ENCODE peak calls at places on chromosomes 4 and X, in nine cellular contexts. One of them, this sample, is unnamed. For H3K36me3, the result is how much of the 10 kb centered on the place peaks cover.

GRCh38 chr4:36402008-36402758 is 120.8 kb downstream of the DTHD1 start:
- DNase-seq in sigmoid colon: no peak
- DNase-seq in uterus: no peak
- DNase-seq in CD8-positive, alpha-beta T cell: no peak
- DNase-seq in esophagus muscularis mucosa: no peak
- DNase-seq in GM23248: no peak
- DNase-seq in body of pancreas: no peak
- DNase-seq in ovary: no peak
- DNase-seq in GM23338: peak
- DNase-seq in this sample: no peak

GRCh38 chr4:121554377-121554776 is 142.4 kb downstream of the ANXA5 start:
- DNase-seq in GM23338: no peak
- DNase-seq in GM23248: peak
- DNase-seq in sigmoid colon: no peak
- DNase-seq in CD8-positive, alpha-beta T cell: no peak
- DNase-seq in body of pancreas: no peak
- DNase-seq in uterus: no peak
- DNase-seq in ovary: no peak
- DNase-seq in esophagus muscularis mucosa: no peak
- DNase-seq in this sample: no peak

GRCh38 chr4:15376594-15376993 is 51.2 kb upstream of the C1QTNF7 start:
- DNase-seq in esophagus muscularis mucosa: no peak
- DNase-seq in uterus: no peak
- DNase-seq in ovary: no peak
- DNase-seq in GM23248: peak
- DNase-seq in CD8-positive, alpha-beta T cell: no peak
- DNase-seq in body of pancreas: no peak
- DNase-seq in GM23338: peak
- DNase-seq in sigmoid colon: no peak
- DNase-seq in this sample: no peak

GRCh38 chr4:17516980-17517379 is 2.0 kb downstream of the CLRN2 start:
- DNase-seq in ovary: no peak
- DNase-seq in GM23338: no peak
- DNase-seq in uterus: no peak
- DNase-seq in GM23248: no peak
- DNase-seq in esophagus muscularis mucosa: no peak
- DNase-seq in body of pancreas: no peak
- DNase-seq in CD8-positive, alpha-beta T cell: no peak
- DNase-seq in sigmoid colon: no peak
- DNase-seq in this sample: no peak

GRCh38 chrX:53211391-53211978 is 13.5 kb downstream of the KDM5C start:
- DNase-seq in CD8-positive, alpha-beta T cell: no peak
- DNase-seq in uterus: no peak
- DNase-seq in esophagus muscularis mucosa: no peak
- DNase-seq in ovary: no peak
- DNase-seq in sigmoid colon: no peak
- DNase-seq in GM23248: peak
- DNase-seq in body of pancreas: no peak
- DNase-seq in GM23338: no peak
- DNase-seq in this sample: no peak

GRCh38 chr4:56405016-56405415 is 17.7 kb upstream of the AASDH start:
- DNase-seq in GM23338: no peak
- DNase-seq in GM23248: no peak
- DNase-seq in uterus: no peak
- DNase-seq in sigmoid colon: no peak
- DNase-seq in body of pancreas: no peak
- DNase-seq in CD8-positive, alpha-beta T cell: no peak
- DNase-seq in ovary: no peak
- DNase-seq in esophagus muscularis mucosa: no peak
- DNase-seq in this sample: no peak

GRCh38 chrX:152405561-152405960 is 45.6 kb downstream of the GABRA3 start:
- DNase-seq in GM23338: peak
- DNase-seq in ovary: no peak
- DNase-seq in uterus: no peak
- DNase-seq in body of pancreas: no peak
- DNase-seq in sigmoid colon: no peak
- DNase-seq in GM23248: no peak
- DNase-seq in CD8-positive, alpha-beta T cell: no peak
- DNase-seq in esophagus muscularis mucosa: no peak
- DNase-seq in this sample: no peak

GRCh38 chr4:167918077-167918476 is 174.3 kb upstream of the ANXA10 start:
- DNase-seq in GM23338: no peak
- DNase-seq in esophagus muscularis mucosa: no peak
- DNase-seq in CD8-positive, alpha-beta T cell: no peak
- DNase-seq in body of pancreas: no peak
- DNase-seq in sigmoid colon: no peak
- DNase-seq in uterus: no peak
- DNase-seq in GM23248: no peak
- DNase-seq in ovary: no peak
- DNase-seq in this sample: no peak

GRCh38 chr4:127648061-127648460 is 15.3 kb downstream of the INTU start:
- DNase-seq in GM23338: no peak
- DNase-seq in ovary: no peak
- DNase-seq in GM23248: peak
- DNase-seq in body of pancreas: no peak
- DNase-seq in uterus: no peak
- DNase-seq in CD8-positive, alpha-beta T cell: no peak
- DNase-seq in esophagus muscularis mucosa: no peak
- DNase-seq in sigmoid colon: no peak
- DNase-seq in this sample: no peak

GRCh38 chr4:24754586-24754985 is 40.8 kb upstream of the SOD3 start:
- DNase-seq in sigmoid colon: no peak
- DNase-seq in body of pancreas: no peak
- DNase-seq in ovary: no peak
- DNase-seq in GM23338: no peak
- DNase-seq in CD8-positive, alpha-beta T cell: no peak
- DNase-seq in uterus: no peak
- DNase-seq in esophagus muscularis mucosa: no peak
- DNase-seq in GM23248: no peak
- DNase-seq in this sample: no peak

GRCh38 chrX:9318761-9319160 is 146.1 kb upstream of the TBL1X start:
- DNase-seq in uterus: no peak
- DNase-seq in body of pancreas: no peak
- DNase-seq in ovary: no peak
- DNase-seq in GM23338: no peak
- DNase-seq in esophagus muscularis mucosa: no peak
- DNase-seq in GM23248: no peak
- DNase-seq in CD8-positive, alpha-beta T cell: no peak
- DNase-seq in sigmoid colon: no peak
- DNase-seq in this sample: no peak

GRCh38 chr4:121936101-121936500 is 15.8 kb downstream of the TRPC3 start:
- DNase-seq in GM23338: no peak
- DNase-seq in CD8-positive, alpha-beta T cell: no peak
- DNase-seq in sigmoid colon: no peak
- DNase-seq in GM23248: no peak
- DNase-seq in esophagus muscularis mucosa: peak
- DNase-seq in body of pancreas: no peak
- DNase-seq in ovary: no peak
- DNase-seq in uterus: no peak
- DNase-seq in this sample: no peak

GRCh38 chr4:96955691-96956090 is 1115.8 kb downstream of the PDHA2 start:
- DNase-seq in uterus: no peak
- DNase-seq in body of pancreas: no peak
- DNase-seq in esophagus muscularis mucosa: no peak
- DNase-seq in GM23338: no peak
- DNase-seq in ovary: no peak
- DNase-seq in sigmoid colon: no peak
- DNase-seq in CD8-positive, alpha-beta T cell: no peak
- DNase-seq in GM23248: no peak
- DNase-seq in this sample: no peak

GRCh38 chr4:6529021-6529420 is 46.0 kb upstream of the MAN2B2 start:
- DNase-seq in esophagus muscularis mucosa: no peak
- DNase-seq in ovary: no peak
- DNase-seq in body of pancreas: no peak
- DNase-seq in uterus: no peak
- DNase-seq in CD8-positive, alpha-beta T cell: no peak
- DNase-seq in GM23248: no peak
- DNase-seq in GM23338: no peak
- DNase-seq in sigmoid colon: peak
- DNase-seq in this sample: no peak

GRCh38 chr4:851701-852430 is 25.9 kb upstream of the CPLX1 start:
- DNase-seq in GM23248: no peak
- DNase-seq in uterus: no peak
- DNase-seq in ovary: no peak
- DNase-seq in CD8-positive, alpha-beta T cell: no peak
- DNase-seq in sigmoid colon: no peak
- DNase-seq in GM23338: no peak
- DNase-seq in esophagus muscularis mucosa: no peak
- DNase-seq in body of pancreas: no peak
- DNase-seq in this sample: no peak

GRCh38 chrX:129637217-129638109 is 17.3 kb downstream of the APLN start:
- DNase-seq in uterus: peak
- DNase-seq in ovary: peak
- DNase-seq in GM23338: peak
- DNase-seq in body of pancreas: peak
- DNase-seq in esophagus muscularis mucosa: peak
- DNase-seq in GM23248: peak
- DNase-seq in CD8-positive, alpha-beta T cell: peak
- DNase-seq in sigmoid colon: peak
- DNase-seq in this sample: peak

GRCh38 chrX:72006461-72006860 is 95.8 kb downstream of the NHSL2 start:
- DNase-seq in body of pancreas: no peak
- DNase-seq in uterus: no peak
- DNase-seq in esophagus muscularis mucosa: no peak
- DNase-seq in CD8-positive, alpha-beta T cell: peak
- DNase-seq in GM23338: no peak
- DNase-seq in GM23248: no peak
- DNase-seq in sigmoid colon: no peak
- DNase-seq in ovary: no peak
- DNase-seq in this sample: no peak

GRCh38 chrX:149909324-149910177 is 19.8 kb upstream of the HSFX4 start:
- DNase-seq in body of pancreas: no peak
- DNase-seq in uterus: no peak
- DNase-seq in GM23248: no peak
- DNase-seq in esophagus muscularis mucosa: no peak
- DNase-seq in sigmoid colon: no peak
- DNase-seq in CD8-positive, alpha-beta T cell: no peak
- DNase-seq in ovary: no peak
- DNase-seq in GM23338: no peak
- DNase-seq in this sample: no peak

DNA sequence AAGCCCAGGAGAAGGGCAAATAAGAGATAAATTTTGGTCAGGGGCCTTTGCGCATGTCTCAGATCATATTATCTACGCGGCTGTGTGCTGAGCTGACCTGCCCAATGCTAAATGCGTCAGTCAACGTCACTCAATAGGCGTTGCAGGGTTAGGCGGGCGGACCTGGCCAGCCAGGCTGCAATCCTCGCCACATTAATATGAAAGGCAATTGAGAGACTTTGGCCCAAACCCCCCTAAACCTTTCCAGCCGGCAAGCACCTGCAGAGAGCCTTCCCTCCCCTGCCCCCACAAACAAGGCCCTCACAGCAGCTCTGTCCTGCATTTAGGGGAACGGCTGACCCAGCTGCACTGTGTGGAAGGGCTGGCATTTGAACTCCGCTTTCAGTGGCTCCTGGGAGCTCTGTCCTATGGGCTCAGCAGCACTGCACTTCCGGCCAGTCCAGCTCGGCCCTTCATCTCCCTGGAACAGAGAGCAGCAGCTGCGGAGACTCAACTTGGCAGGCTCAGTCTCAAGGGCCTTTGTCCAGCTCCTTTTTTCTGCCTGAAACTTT is 133.5 kb downstream of the AFAP1 start:
- DNase-seq in GM23338: peak
- DNase-seq in sigmoid colon: peak
- DNase-seq in CD8-positive, alpha-beta T cell: no peak
- DNase-seq in uterus: peak
- DNase-seq in GM23248: no peak
- DNase-seq in esophagus muscularis mucosa: no peak
- DNase-seq in body of pancreas: peak
- DNase-seq in ovary: peak
- DNase-seq in this sample: peak
- H3K27ac ChIP-seq in GM23338: peak
- H3K27ac ChIP-seq in sigmoid colon: peak
- H3K27ac ChIP-seq in CD8-positive, alpha-beta T cell: no peak
- H3K27ac ChIP-seq in uterus: peak
- H3K27ac ChIP-seq in GM23248: no peak
- H3K27ac ChIP-seq in esophagus muscularis mucosa: peak
- H3K27ac ChIP-seq in body of pancreas: peak
- H3K27ac ChIP-seq in ovary: peak
- H3K27ac ChIP-seq in this sample: peak

DNA sequence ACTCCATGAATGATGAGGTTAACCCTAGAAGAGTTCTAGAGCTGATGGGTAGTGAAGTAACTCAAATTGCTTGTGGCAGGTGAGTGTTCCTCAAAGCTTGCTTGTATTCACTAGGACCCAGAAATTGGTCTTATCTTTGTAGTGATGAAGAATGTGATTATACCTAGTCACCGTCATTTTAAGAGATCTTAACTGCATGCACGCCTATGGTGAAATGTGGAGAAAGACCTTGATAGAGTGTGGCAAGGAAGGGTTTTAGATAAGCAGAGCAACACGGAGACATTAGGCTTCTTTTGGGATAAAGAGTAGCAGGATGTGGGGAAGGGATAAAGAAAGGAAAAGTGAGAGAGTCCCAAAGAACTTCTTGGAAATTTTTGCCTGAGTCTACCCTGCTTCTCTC is 42.4 kb downstream of the NAP1L5 start:
- DNase-seq in ovary: no peak
- DNase-seq in body of pancreas: no peak
- DNase-seq in uterus: no peak
- DNase-seq in CD8-positive, alpha-beta T cell: no peak
- DNase-seq in GM23338: no peak
- DNase-seq in GM23248: no peak
- DNase-seq in sigmoid colon: no peak
- DNase-seq in esophagus muscularis mucosa: no peak
- DNase-seq in this sample: no peak
- H3K36me3 ChIP-seq in ovary: under half
- H3K36me3 ChIP-seq in body of pancreas: under half
- H3K36me3 ChIP-seq in uterus: under half
- H3K36me3 ChIP-seq in CD8-positive, alpha-beta T cell: under half
- H3K36me3 ChIP-seq in GM23338: under half
- H3K36me3 ChIP-seq in GM23248: under half
- H3K36me3 ChIP-seq in sigmoid colon: under half
- H3K36me3 ChIP-seq in esophagus muscularis mucosa: under half
- H3K36me3 ChIP-seq in this sample: under half

GRCh38 chr4:139607302-139608060 is 51.5 kb upstream of the SETD7 start:
- DNase-seq in CD8-positive, alpha-beta T cell: no peak
- DNase-seq in uterus: no peak
- DNase-seq in body of pancreas: no peak
- DNase-seq in GM23248: peak
- DNase-seq in GM23338: no peak
- DNase-seq in ovary: no peak
- DNase-seq in sigmoid colon: no peak
- DNase-seq in esophagus muscularis mucosa: no peak
- DNase-seq in this sample: no peak
- H3K4me3 ChIP-seq in CD8-positive, alpha-beta T cell: no peak
- H3K4me3 ChIP-seq in uterus: no peak
- H3K4me3 ChIP-seq in body of pancreas: no peak
- H3K4me3 ChIP-seq in GM23248: no peak
- H3K4me3 ChIP-seq in GM23338: no peak
- H3K4me3 ChIP-seq in ovary: no peak
- H3K4me3 ChIP-seq in sigmoid colon: no peak
- H3K4me3 ChIP-seq in esophagus muscularis mucosa: no peak
- H3K4me3 ChIP-seq in this sample: no peak

DNA sequence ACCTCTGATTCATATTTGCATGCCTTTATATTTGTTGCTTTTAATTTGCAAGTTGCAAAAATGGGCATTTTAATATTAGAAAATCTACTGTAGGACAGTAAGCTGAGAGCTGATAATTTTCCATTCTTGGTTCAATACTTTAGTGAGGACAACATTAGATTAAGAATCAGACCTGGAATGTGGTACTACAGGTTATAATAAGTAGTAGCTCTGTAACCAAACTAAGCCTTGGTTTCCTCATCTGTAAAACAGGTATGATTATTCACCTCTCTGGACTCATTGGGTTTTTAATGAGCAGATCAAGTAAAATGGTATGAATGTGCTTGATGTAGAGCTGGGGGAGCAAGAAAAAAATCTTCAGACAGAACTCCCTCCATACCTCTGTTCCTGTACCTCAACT is 31.1 kb downstream of the PRRG1 start:
- DNase-seq in sigmoid colon: no peak
- DNase-seq in GM23338: no peak
- DNase-seq in GM23248: no peak
- DNase-seq in uterus: no peak
- DNase-seq in esophagus muscularis mucosa: no peak
- DNase-seq in ovary: no peak
- DNase-seq in CD8-positive, alpha-beta T cell: no peak
- DNase-seq in body of pancreas: no peak
- DNase-seq in this sample: no peak
- H3K27ac ChIP-seq in sigmoid colon: no peak
- H3K27ac ChIP-seq in GM23338: no peak
- H3K27ac ChIP-seq in GM23248: no peak
- H3K27ac ChIP-seq in uterus: no peak
- H3K27ac ChIP-seq in esophagus muscularis mucosa: no peak
- H3K27ac ChIP-seq in ovary: no peak
- H3K27ac ChIP-seq in CD8-positive, alpha-beta T cell: no peak
- H3K27ac ChIP-seq in body of pancreas: no peak
- H3K27ac ChIP-seq in this sample: no peak